ENCODE peak calls at places on chromosome 2, in four cellular contexts. Q is iris pigment epithelial cell, V is A172, W is ELR. C is an unnamed sample.

GRCh38 chr2:61151434-61151833 is 10.6 kb upstream of the C2orf74 start:
- DNase-seq in Q (peak; percentile 75), V (peak; percentile 42), W (peak; percentile 70), C (peak; percentile 47)

GRCh38 chr2:147628971-147629421 is 215.8 kb upstream of the ACVR2A start:
- DNase-seq in Q (no peak), V (no peak), W (no peak), C (no peak)

GRCh38 chr2:171895781-171896180 is 1.7 kb upstream of the SLC25A12 start:
- DNase-seq in Q (no peak), V (no peak), W (no peak), C (no peak)

GRCh38 chr2:226581661-226582060 is 218.0 kb downstream of the IRS1 start:
- DNase-seq in Q (peak; percentile 18), V (peak; percentile 25), W (peak; percentile 22), C (no peak)

GRCh38 chr2:174697267-174697666 is 67.0 kb downstream of the CHRNA1 start:
- DNase-seq in Q (peak; percentile 57), V (peak; percentile 60), W (peak; percentile 75), C (peak; percentile 59)

GRCh38 chr2:176554107-176555048 is 285.1 kb downstream of the MTX2 start:
- DNase-seq in Q (peak; percentile 45), V (peak; percentile 64), W (peak; percentile 77), C (peak; percentile 78)

GRCh38 chr2:203913947-203914346 is 22.6 kb upstream of the ICOS start:
- DNase-seq in Q (no peak), V (no peak), W (no peak), C (no peak)

GRCh38 chr2:26011990-26012856 is 21.7 kb upstream of the RAB10 start:
- DNase-seq in Q (peak; percentile 60), V (peak; percentile 78), W (peak; percentile 88), C (peak; percentile 48)

GRCh38 chr2:40734797-40735196 is 282.9 kb upstream of the SLC8A1 start:
- DNase-seq in Q (peak; percentile 21), V (peak; percentile 77), W (peak; percentile 94), C (peak; percentile 13)

GRCh38 chr2:25078171-25079049 is 36.5 kb downstream of the EFR3B start:
- DNase-seq in Q (peak; percentile 79), V (peak; percentile 96), W (peak; percentile 73), C (peak; percentile 45)